ENCODE peak calls at places on chromosome 3, in nine cellular contexts. One of them, this sample, is unnamed.

GRCh38 chr3:35528728-35529127 is 110.6 kb upstream of the ARPP21 start:
- DNase-seq in CD8-positive, alpha-beta T cell: no peak
- DNase-seq in astrocyte of the spinal cord: peak
- DNase-seq in choroid plexus epithelial cell: peak
- DNase-seq in OCI-LY7: no peak
- DNase-seq in lower lobe of right lung: no peak
- DNase-seq in psoas muscle: no peak
- DNase-seq in stomach: peak
- DNase-seq in breast epithelium: no peak
- DNase-seq in this sample: no peak

GRCh38 chr3:139982404-139982803 is 47.4 kb downstream of the CLSTN2 start:
- DNase-seq in lower lobe of right lung: no peak
- DNase-seq in choroid plexus epithelial cell: peak
- DNase-seq in psoas muscle: no peak
- DNase-seq in breast epithelium: no peak
- DNase-seq in OCI-LY7: no peak
- DNase-seq in astrocyte of the spinal cord: peak
- DNase-seq in CD8-positive, alpha-beta T cell: no peak
- DNase-seq in stomach: no peak
- DNase-seq in this sample: no peak

GRCh38 chr3:129445472-129445871 is 5.4 kb downstream of the IFT122 start:
- DNase-seq in astrocyte of the spinal cord: no peak
- DNase-seq in breast epithelium: no peak
- DNase-seq in CD8-positive, alpha-beta T cell: no peak
- DNase-seq in stomach: no peak
- DNase-seq in psoas muscle: no peak
- DNase-seq in lower lobe of right lung: no peak
- DNase-seq in choroid plexus epithelial cell: no peak
- DNase-seq in OCI-LY7: no peak
- DNase-seq in this sample: no peak

GRCh38 chr3:20043398-20043797 is 3.2 kb downstream of the KAT2B start:
- DNase-seq in lower lobe of right lung: peak
- DNase-seq in stomach: peak
- DNase-seq in CD8-positive, alpha-beta T cell: peak
- DNase-seq in breast epithelium: peak
- DNase-seq in OCI-LY7: peak
- DNase-seq in psoas muscle: peak
- DNase-seq in choroid plexus epithelial cell: peak
- DNase-seq in astrocyte of the spinal cord: no peak
- DNase-seq in this sample: peak

GRCh38 chr3:182710557-182711157 is 82.6 kb upstream of the ATP11B start:
- DNase-seq in lower lobe of right lung: no peak
- DNase-seq in CD8-positive, alpha-beta T cell: no peak
- DNase-seq in psoas muscle: no peak
- DNase-seq in astrocyte of the spinal cord: peak
- DNase-seq in breast epithelium: no peak
- DNase-seq in choroid plexus epithelial cell: peak
- DNase-seq in stomach: no peak
- DNase-seq in OCI-LY7: peak
- DNase-seq in this sample: peak

GRCh38 chr3:95721938-95722337 is 1092.5 kb upstream of the EPHA6 start:
- DNase-seq in breast epithelium: no peak
- DNase-seq in lower lobe of right lung: no peak
- DNase-seq in psoas muscle: no peak
- DNase-seq in CD8-positive, alpha-beta T cell: no peak
- DNase-seq in OCI-LY7: no peak
- DNase-seq in choroid plexus epithelial cell: no peak
- DNase-seq in stomach: no peak
- DNase-seq in astrocyte of the spinal cord: no peak
- DNase-seq in this sample: peak

GRCh38 chr3:14148041-14148985 is 23.5 kb downstream of the TMEM43 start:
- DNase-seq in breast epithelium: no peak
- DNase-seq in lower lobe of right lung: no peak
- DNase-seq in choroid plexus epithelial cell: no peak
- DNase-seq in OCI-LY7: no peak
- DNase-seq in psoas muscle: no peak
- DNase-seq in CD8-positive, alpha-beta T cell: no peak
- DNase-seq in stomach: no peak
- DNase-seq in astrocyte of the spinal cord: no peak
- DNase-seq in this sample: no peak

GRCh38 chr3:193704431-193704830 is 111.4 kb downstream of the OPA1 start:
- DNase-seq in CD8-positive, alpha-beta T cell: no peak
- DNase-seq in OCI-LY7: no peak
- DNase-seq in stomach: no peak
- DNase-seq in breast epithelium: no peak
- DNase-seq in choroid plexus epithelial cell: peak
- DNase-seq in astrocyte of the spinal cord: no peak
- DNase-seq in lower lobe of right lung: no peak
- DNase-seq in psoas muscle: no peak
- DNase-seq in this sample: no peak

GRCh38 chr3:45125550-45126026 is 20.6 kb downstream of the CDCP1 start:
- DNase-seq in OCI-LY7: no peak
- DNase-seq in CD8-positive, alpha-beta T cell: no peak
- DNase-seq in astrocyte of the spinal cord: no peak
- DNase-seq in stomach: peak
- DNase-seq in psoas muscle: no peak
- DNase-seq in choroid plexus epithelial cell: no peak
- DNase-seq in breast epithelium: no peak
- DNase-seq in lower lobe of right lung: peak
- DNase-seq in this sample: no peak

GRCh38 chr3:157499342-157499963 is 3.8 kb downstream of the VEPH1 start:
- DNase-seq in stomach: peak
- DNase-seq in OCI-LY7: no peak
- DNase-seq in choroid plexus epithelial cell: peak
- DNase-seq in CD8-positive, alpha-beta T cell: no peak
- DNase-seq in psoas muscle: peak
- DNase-seq in breast epithelium: peak
- DNase-seq in lower lobe of right lung: peak
- DNase-seq in astrocyte of the spinal cord: peak
- DNase-seq in this sample: no peak

GRCh38 chr3:14143826-14144225 is 19.0 kb downstream of the TMEM43 start:
- DNase-seq in lower lobe of right lung: no peak
- DNase-seq in psoas muscle: no peak
- DNase-seq in OCI-LY7: no peak
- DNase-seq in astrocyte of the spinal cord: peak
- DNase-seq in CD8-positive, alpha-beta T cell: no peak
- DNase-seq in breast epithelium: peak
- DNase-seq in stomach: no peak
- DNase-seq in choroid plexus epithelial cell: peak
- DNase-seq in this sample: no peak

GRCh38 chr3:188432826-188433525 is 279.0 kb downstream of the LPP start:
- DNase-seq in breast epithelium: no peak
- DNase-seq in OCI-LY7: no peak
- DNase-seq in stomach: peak
- DNase-seq in CD8-positive, alpha-beta T cell: no peak
- DNase-seq in psoas muscle: no peak
- DNase-seq in choroid plexus epithelial cell: peak
- DNase-seq in astrocyte of the spinal cord: peak
- DNase-seq in lower lobe of right lung: no peak
- DNase-seq in this sample: peak

GRCh38 chr3:167102071-167102470 is 278.0 kb downstream of the ZBBX start:
- DNase-seq in psoas muscle: no peak
- DNase-seq in breast epithelium: no peak
- DNase-seq in lower lobe of right lung: no peak
- DNase-seq in astrocyte of the spinal cord: no peak
- DNase-seq in stomach: no peak
- DNase-seq in CD8-positive, alpha-beta T cell: no peak
- DNase-seq in choroid plexus epithelial cell: no peak
- DNase-seq in OCI-LY7: peak
- DNase-seq in this sample: peak

GRCh38 chr3:9192238-9192637 is 57.2 kb downstream of the SRGAP3 start:
- DNase-seq in stomach: peak
- DNase-seq in astrocyte of the spinal cord: no peak
- DNase-seq in CD8-positive, alpha-beta T cell: no peak
- DNase-seq in lower lobe of right lung: no peak
- DNase-seq in psoas muscle: no peak
- DNase-seq in OCI-LY7: no peak
- DNase-seq in breast epithelium: no peak
- DNase-seq in choroid plexus epithelial cell: no peak
- DNase-seq in this sample: no peak

GRCh38 chr3:59908280-59908679 is 858.5 kb upstream of the CFAP20DC start:
- DNase-seq in stomach: no peak
- DNase-seq in lower lobe of right lung: no peak
- DNase-seq in CD8-positive, alpha-beta T cell: no peak
- DNase-seq in astrocyte of the spinal cord: no peak
- DNase-seq in OCI-LY7: no peak
- DNase-seq in breast epithelium: no peak
- DNase-seq in choroid plexus epithelial cell: no peak
- DNase-seq in psoas muscle: no peak
- DNase-seq in this sample: no peak

GRCh38 chr3:177893321-177893720 is 642.9 kb upstream of the KCNMB2 start:
- DNase-seq in OCI-LY7: no peak
- DNase-seq in CD8-positive, alpha-beta T cell: no peak
- DNase-seq in choroid plexus epithelial cell: no peak
- DNase-seq in breast epithelium: no peak
- DNase-seq in stomach: no peak
- DNase-seq in psoas muscle: no peak
- DNase-seq in astrocyte of the spinal cord: no peak
- DNase-seq in lower lobe of right lung: no peak
- DNase-seq in this sample: no peak

GRCh38 chr3:40043444-40043755 is 234.0 kb downstream of the MYRIP start:
- DNase-seq in CD8-positive, alpha-beta T cell: no peak
- DNase-seq in stomach: no peak
- DNase-seq in breast epithelium: peak
- DNase-seq in astrocyte of the spinal cord: peak
- DNase-seq in choroid plexus epithelial cell: peak
- DNase-seq in OCI-LY7: no peak
- DNase-seq in psoas muscle: no peak
- DNase-seq in lower lobe of right lung: no peak
- DNase-seq in this sample: no peak

GRCh38 chr3:125120370-125121122 is 64.7 kb upstream of the HEG1 start:
- DNase-seq in OCI-LY7: no peak
- DNase-seq in lower lobe of right lung: no peak
- DNase-seq in stomach: no peak
- DNase-seq in psoas muscle: no peak
- DNase-seq in CD8-positive, alpha-beta T cell: no peak
- DNase-seq in astrocyte of the spinal cord: peak
- DNase-seq in choroid plexus epithelial cell: peak
- DNase-seq in breast epithelium: no peak
- DNase-seq in this sample: no peak
- H3K4me3 ChIP-seq in OCI-LY7: no peak
- H3K4me3 ChIP-seq in lower lobe of right lung: peak
- H3K4me3 ChIP-seq in stomach: peak
- H3K4me3 ChIP-seq in psoas muscle: peak
- H3K4me3 ChIP-seq in CD8-positive, alpha-beta T cell: no peak
- H3K4me3 ChIP-seq in astrocyte of the spinal cord: peak
- H3K4me3 ChIP-seq in choroid plexus epithelial cell: no peak
- H3K4me3 ChIP-seq in breast epithelium: peak
- H3K4me3 ChIP-seq in this sample: peak

GRCh38 chr3:197490098-197490497 is 65.7 kb downstream of the BDH1 start:
- DNase-seq in breast epithelium: no peak
- DNase-seq in OCI-LY7: no peak
- DNase-seq in choroid plexus epithelial cell: peak
- DNase-seq in lower lobe of right lung: peak
- DNase-seq in astrocyte of the spinal cord: peak
- DNase-seq in psoas muscle: no peak
- DNase-seq in stomach: no peak
- DNase-seq in CD8-positive, alpha-beta T cell: no peak
- DNase-seq in this sample: no peak
- TF ChIP-seq CTCF in breast epithelium: no peak
- TF ChIP-seq CTCF in OCI-LY7: no peak
- TF ChIP-seq CTCF in choroid plexus epithelial cell: peak
- TF ChIP-seq CTCF in lower lobe of right lung: no peak
- TF ChIP-seq CTCF in astrocyte of the spinal cord: no peak
- TF ChIP-seq CTCF in psoas muscle: no peak
- TF ChIP-seq CTCF in stomach: no peak
- TF ChIP-seq CTCF in CD8-positive, alpha-beta T cell: no peak
- TF ChIP-seq CTCF in this sample: no peak

DNA sequence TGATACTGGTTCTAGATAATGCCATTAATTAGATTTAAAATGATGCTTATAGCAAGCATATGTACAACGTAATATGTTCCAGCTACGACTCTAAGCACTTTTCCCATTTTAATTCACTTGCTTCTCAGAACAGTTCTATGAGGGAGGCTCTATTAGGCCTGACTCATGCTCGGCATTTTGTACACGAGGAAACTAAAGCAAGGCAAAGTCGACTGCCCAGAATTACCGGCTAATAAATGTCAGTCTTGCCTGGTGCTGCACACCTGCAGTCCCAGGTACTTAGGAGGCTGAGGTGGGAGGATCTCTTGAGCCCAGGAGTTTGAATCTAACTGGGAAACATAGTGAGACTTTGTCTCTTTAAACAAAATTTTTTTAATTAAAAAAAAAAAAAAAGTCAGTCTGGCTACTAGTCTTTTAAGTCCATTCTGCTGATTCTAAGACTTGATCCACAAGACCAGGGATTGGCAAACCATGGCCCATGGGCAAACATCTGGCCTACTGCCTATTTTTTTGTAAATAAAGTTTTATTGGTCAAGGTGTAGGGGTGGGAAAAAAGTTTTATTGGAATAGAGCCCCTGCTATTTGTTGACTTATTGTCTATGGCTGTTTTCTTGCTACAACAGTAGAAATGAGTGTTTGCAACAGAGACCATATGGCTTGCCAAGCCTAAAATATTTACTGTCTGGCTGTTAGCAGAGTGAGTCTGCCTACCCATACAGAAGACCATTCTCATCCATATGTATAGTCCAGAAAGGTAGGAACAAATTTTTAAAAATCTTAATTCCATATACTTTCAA is 106.2 kb downstream of the PTPRG start:
- DNase-seq in astrocyte of the spinal cord: no peak
- DNase-seq in CD8-positive, alpha-beta T cell: no peak
- DNase-seq in stomach: no peak
- DNase-seq in choroid plexus epithelial cell: peak
- DNase-seq in lower lobe of right lung: no peak
- DNase-seq in psoas muscle: no peak
- DNase-seq in breast epithelium: no peak
- DNase-seq in OCI-LY7: no peak
- DNase-seq in this sample: no peak
- H3K4me3 ChIP-seq in astrocyte of the spinal cord: no peak
- H3K4me3 ChIP-seq in CD8-positive, alpha-beta T cell: no peak
- H3K4me3 ChIP-seq in stomach: no peak
- H3K4me3 ChIP-seq in choroid plexus epithelial cell: no peak
- H3K4me3 ChIP-seq in lower lobe of right lung: no peak
- H3K4me3 ChIP-seq in psoas muscle: no peak
- H3K4me3 ChIP-seq in breast epithelium: no peak
- H3K4me3 ChIP-seq in OCI-LY7: no peak
- H3K4me3 ChIP-seq in this sample: no peak

DNA sequence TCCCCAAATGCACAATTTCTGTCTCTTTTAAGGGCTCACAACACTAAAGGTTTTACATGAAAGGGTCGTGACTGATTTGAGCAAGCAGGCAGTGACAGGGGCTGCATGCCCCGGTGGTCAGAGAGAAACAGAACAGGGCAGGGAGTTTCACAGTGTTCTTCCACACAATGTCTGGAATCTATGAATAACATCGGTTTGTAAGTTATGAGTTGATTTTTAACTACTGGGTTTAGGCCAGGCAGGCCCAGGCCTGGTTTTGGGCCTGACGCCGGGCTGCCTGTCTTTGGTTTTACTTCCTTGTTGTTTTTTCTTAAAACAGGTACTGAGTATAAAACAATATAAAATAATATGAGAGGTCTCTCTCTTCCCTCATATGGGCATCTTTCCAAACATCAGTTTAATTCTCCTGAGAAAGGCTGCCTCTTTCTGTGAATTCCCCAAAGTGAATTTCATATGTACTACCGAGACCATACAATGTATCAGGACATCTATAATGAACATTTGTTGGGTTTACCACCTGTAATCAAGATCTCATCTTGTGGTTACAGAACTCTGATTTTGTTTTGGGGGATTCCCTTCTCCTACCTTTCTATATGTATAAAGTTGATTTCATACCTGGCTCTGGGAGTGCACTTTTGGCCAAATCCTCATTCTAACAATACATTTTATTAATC is 74.4 kb downstream of the CD200 start:
- DNase-seq in psoas muscle: no peak
- DNase-seq in lower lobe of right lung: no peak
- DNase-seq in OCI-LY7: no peak
- DNase-seq in astrocyte of the spinal cord: no peak
- DNase-seq in stomach: no peak
- DNase-seq in breast epithelium: no peak
- DNase-seq in choroid plexus epithelial cell: no peak
- DNase-seq in CD8-positive, alpha-beta T cell: no peak
- DNase-seq in this sample: peak
- TF ChIP-seq CTCF in psoas muscle: no peak
- TF ChIP-seq CTCF in lower lobe of right lung: no peak
- TF ChIP-seq CTCF in OCI-LY7: no peak
- TF ChIP-seq CTCF in astrocyte of the spinal cord: no peak
- TF ChIP-seq CTCF in stomach: no peak
- TF ChIP-seq CTCF in breast epithelium: no peak
- TF ChIP-seq CTCF in choroid plexus epithelial cell: no peak
- TF ChIP-seq CTCF in CD8-positive, alpha-beta T cell: no peak
- TF ChIP-seq CTCF in this sample: no peak

This sample was measured in GM12865.